ENCODE peak calls at places on chromosomes 2 and 18, in seven cellular contexts. O is GM23248, T is K562, Z is fibroblast of lung, U is A673, A is hepatocyte, S is PC-3. Q is an unnamed sample. For H3K4me1, the result is how much of the 10 kb centered on the place peaks cover.

GRCh38 chr2:64649626-64650025 is 4.1 kb downstream of the SERTAD2 start:
- DNase-seq in O (peak), T (no peak), Z (no peak), U (no peak), A (peak), S (peak), Q (peak)

GRCh38 chr2:217890445-217890844 is 112.3 kb downstream of the TNS1 start:
- DNase-seq in O (peak), T (peak), Z (peak), U (no peak), A (peak), S (no peak), Q (peak)

GRCh38 chr2:239660390-239661228 is 259.8 kb upstream of the HDAC4 start:
- DNase-seq in O (peak), T (no peak), Z (no peak), U (no peak), A (no peak), S (peak), Q (peak)

GRCh38 chr2:10977003-10977402 is 65.3 kb downstream of the KCNF1 start:
- DNase-seq in O (no peak), T (no peak), Z (peak), U (no peak), A (no peak), S (no peak), Q (no peak)

GRCh38 chr2:173929441-173929840 is 35.7 kb downstream of the SP3 start:
- DNase-seq in O (no peak), T (no peak), Z (no peak), U (no peak), A (peak), S (no peak), Q (no peak)

GRCh38 chr2:217573565-217573964 is 429.2 kb downstream of the TNS1 start:
- DNase-seq in O (peak), T (no peak), Z (peak), U (no peak), A (peak), S (peak), Q (peak)

GRCh38 chr2:46647041-46647440 is 167.7 kb downstream of the TMEM247 start:
- DNase-seq in O (no peak), T (no peak), Z (no peak), U (no peak), A (no peak), S (no peak), Q (no peak)

GRCh38 chr18:23422751-23423418 is 30.2 kb upstream of the RIOK3 start:
- DNase-seq in O (peak), T (peak), Z (peak), U (no peak), A (peak), S (peak), Q (peak)

GRCh38 chr18:37538526-37539205 is 26.9 kb downstream of the CELF4 start:
- DNase-seq in O (no peak), T (no peak), Z (no peak), U (no peak), A (no peak), S (no peak), Q (no peak)

GRCh38 chr2:59012234-59012633 is 771.1 kb upstream of the FANCL start:
- DNase-seq in O (no peak), T (no peak), Z (no peak), U (no peak), A (no peak), S (no peak), Q (no peak)

GRCh38 chr2:234366891-234367290 is 130.0 kb downstream of the ARL4C start:
- DNase-seq in O (peak), T (no peak), Z (no peak), U (no peak), A (peak), S (peak), Q (peak)

GRCh38 chr18:44945847-44946490 is 265.3 kb downstream of the SETBP1 start:
- DNase-seq in O (no peak), T (no peak), Z (no peak), U (no peak), A (no peak), S (no peak), Q (no peak)

GRCh38 chr18:42306208-42306980 is 351.4 kb downstream of the PIK3C3 start:
- DNase-seq in O (peak), T (no peak), Z (peak), U (peak), A (no peak), S (no peak), Q (no peak)

GRCh38 chr18:45324489-45325111 is 290.7 kb upstream of the SLC14A2 start:
- DNase-seq in O (peak), T (no peak), Z (peak), U (peak), A (peak), S (peak), Q (peak)

GRCh38 chr18:3675446-3675845 is 225.5 kb downstream of the TGIF1 start:
- DNase-seq in O (peak), T (no peak), Z (peak), U (no peak), A (no peak), S (peak), Q (peak)

GRCh38 chr2:66481100-66481549 is 46.2 kb downstream of the MEIS1 start:
- DNase-seq in O (peak), T (peak), Z (peak), U (peak), A (peak), S (no peak), Q (peak)

GRCh38 chr18:35005963-35006577 is 35.1 kb upstream of the MAPRE2 start:
- DNase-seq in O (peak), T (peak), Z (peak), U (peak), A (peak), S (peak), Q (peak)

GRCh38 chr18:9787716-9788115 is 79.6 kb downstream of the RAB31 start:
- DNase-seq in O (peak), T (no peak), Z (peak), U (no peak), A (no peak), S (no peak), Q (no peak)

GRCh38 chr2:54613794-54614257 is 109.6 kb upstream of the EML6 start:
- DNase-seq in O (peak), T (no peak), Z (peak), U (peak), A (no peak), S (peak), Q (no peak)

GRCh38 chr2:233198026-233198425 is 53.4 kb upstream of the ATG16L1 start:
- DNase-seq in O (no peak), T (no peak), Z (no peak), U (no peak), A (no peak), S (no peak), Q (no peak)

GRCh38 chr2:138115664-138116063 is 151.4 kb downstream of the HNMT start:
- DNase-seq in O (peak), T (no peak), Z (peak), U (peak), A (no peak), S (peak), Q (no peak)

GRCh38 chr18:24055009-24055804 is 40.7 kb downstream of the TTC39C start:
- DNase-seq in O (no peak), T (no peak), Z (no peak), U (no peak), A (no peak), S (no peak), Q (no peak)

GRCh38 chr2:167265722-167266121 is 377.4 kb downstream of the XIRP2 start:
- DNase-seq in O (no peak), T (no peak), Z (no peak), U (no peak), A (no peak), S (no peak), Q (no peak)

GRCh38 chr2:219475697-219476604 is 22.7 kb upstream of the GMPPA start:
- DNase-seq in O (peak), T (peak), Z (peak), U (peak), A (peak), S (peak), Q (no peak)

GRCh38 chr2:37576831-37577230 is 94.6 kb downstream of the CDC42EP3 start:
- DNase-seq in O (peak), T (no peak), Z (peak), U (no peak), A (no peak), S (no peak), Q (no peak)

GRCh38 chr2:106098664-106099063 is 95.4 kb downstream of the UXS1 start:
- DNase-seq in O (no peak), T (no peak), Z (no peak), U (no peak), A (no peak), S (no peak), Q (no peak)

GRCh38 chr2:219484343-219485200 is 14.1 kb upstream of the GMPPA start:
- DNase-seq in O (peak), T (no peak), Z (no peak), U (no peak), A (peak), S (no peak), Q (no peak)

GRCh38 chr2:54409752-54410151 is 46.4 kb upstream of the SPTBN1 start:
- DNase-seq in O (no peak), T (no peak), Z (peak), U (peak), A (no peak), S (no peak), Q (no peak)

GRCh38 chr2:170514140-170514539 is 201.0 kb upstream of the SP5 start:
- DNase-seq in O (no peak), T (no peak), Z (no peak), U (no peak), A (no peak), S (no peak), Q (no peak)

GRCh38 chr2:125837108-125837507 is 818.9 kb upstream of the GYPC start:
- DNase-seq in O (no peak), T (no peak), Z (no peak), U (no peak), A (peak), S (no peak), Q (no peak)

GRCh38 chr2:109129356-109129920 is 433 bp downstream of the SH3RF3 start:
- DNase-seq in O (peak), T (no peak), Z (peak), U (no peak), A (peak), S (peak), Q (no peak)
- TF ChIP-seq EZH2 in O (no peak), T (no peak), Z (no peak), U (peak), A (no peak), S (no peak), Q (no peak)

GRCh38 chr2:88853403-88853790 is 161.9 kb downstream of the RPIA start:
- DNase-seq in O (no peak), T (no peak), Z (no peak), U (no peak), A (no peak), S (no peak), Q (no peak)
- H3K4me1 ChIP-seq in O (under half), T (under half), Z (under half), U (under half), A (under half), S (under half), Q (under half)

DNA sequence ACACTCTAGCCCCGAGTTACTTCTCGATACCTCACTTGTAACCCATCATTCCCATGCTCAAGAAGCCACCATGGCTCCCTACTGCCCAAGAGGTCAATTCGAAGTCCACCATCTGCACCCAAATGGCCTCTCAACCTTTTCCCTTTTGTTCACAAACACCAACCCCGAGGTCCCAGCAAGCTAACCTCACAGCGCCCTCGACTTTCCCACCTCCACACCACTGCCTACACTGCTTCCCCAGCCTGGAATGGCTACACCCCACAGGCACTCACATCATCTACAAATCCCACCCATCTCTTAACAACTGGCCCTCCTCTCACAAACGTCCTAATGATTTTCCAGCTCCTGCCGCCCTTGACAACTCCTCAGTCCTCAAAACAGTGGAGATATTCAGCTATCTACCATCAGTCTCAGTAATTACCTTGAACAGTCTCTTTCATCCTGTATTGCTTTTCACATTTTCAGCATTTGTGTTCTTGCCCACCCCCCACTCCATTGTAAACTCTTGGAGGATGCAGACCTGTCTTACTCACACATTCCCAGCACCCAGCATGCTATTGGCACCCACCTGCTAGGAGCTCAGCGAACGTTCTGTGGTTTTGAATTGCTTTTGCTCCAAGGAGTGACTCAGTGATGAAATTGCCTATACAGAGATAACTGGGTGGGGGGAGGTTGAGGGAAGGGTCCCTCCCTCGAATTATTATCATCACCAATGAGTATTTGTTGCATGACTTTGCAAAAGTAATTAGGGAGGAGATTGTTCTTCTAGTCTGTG is 106.8 kb downstream of the CYP26B1 start:
- DNase-seq in O (peak), T (no peak), Z (peak), U (no peak), A (no peak), S (peak), Q (no peak)
- TF ChIP-seq EZH2 in O (no peak), T (no peak), Z (no peak), U (no peak), A (no peak), S (no peak), Q (no peak)

DNA sequence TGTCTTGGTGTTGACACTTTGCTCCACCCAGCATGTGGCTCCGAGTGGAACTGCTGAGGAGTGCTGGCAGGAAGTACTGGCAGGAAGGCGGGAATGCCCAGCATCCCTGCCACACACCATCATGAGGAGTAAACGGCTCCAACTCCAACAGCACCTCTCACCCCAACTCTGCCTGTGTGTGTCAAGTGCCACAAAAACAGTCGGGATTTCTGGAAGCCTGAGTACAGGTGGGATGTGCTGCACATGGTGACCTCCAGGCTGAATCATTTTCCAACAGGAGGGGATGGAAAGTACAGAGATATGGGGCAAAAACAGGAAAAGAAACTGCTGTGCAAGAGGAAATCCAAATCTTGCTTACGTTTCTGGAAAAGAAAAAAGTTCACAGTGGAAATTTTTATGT is 53.6 kb downstream of the PARD6G start:
- DNase-seq in O (no peak), T (no peak), Z (no peak), U (no peak), A (no peak), S (no peak), Q (no peak)
- H3K4me1 ChIP-seq in O (under half), T (under half), Z (under half), U (under half), A (under half), S (under half), Q (under half)

GRCh38 chr18:78770149-78771139 is 209.2 kb upstream of the SALL3 start:
- DNase-seq in O (no peak), T (no peak), Z (no peak), U (no peak), A (no peak), S (no peak), Q (no peak)
- TF ChIP-seq EZH2 in O (no peak), T (no peak), Z (no peak), U (peak), A (no peak), S (no peak), Q (no peak)

Q was measured in PC-9.